ENCODE peak calls at places on chromosomes 5 and 9, in nine cellular contexts. M, W, A, F, Z, R, I, C and S are unnamed samples.

GRCh38 chr5:159139787-159140186 is 40.1 kb upstream of the EBF1 start:
- DNase-seq in R (no peak), Z (no peak), I (no peak), M (no peak), F (no peak), A (no peak), C (no peak), W (no peak), S (no peak)

GRCh38 chr5:148805323-148806290 is 20.8 kb upstream of the ADRB2 start:
- DNase-seq in M (no peak), I (no peak), F (no peak), Z (peak), R (peak), C (no peak), W (peak), A (no peak), S (no peak)

GRCh38 chr5:112995764-112996618 is 19.4 kb downstream of the DCP2 start:
- DNase-seq in C (peak), W (peak), R (peak), Z (peak), M (peak), I (peak), F (peak), A (peak), S (peak)

GRCh38 chr9:91834740-91835139 is 115.3 kb downstream of the ROR2 start:
- DNase-seq in R (no peak), C (no peak), A (no peak), M (no peak), W (no peak), I (no peak), Z (no peak), F (no peak), S (no peak)

GRCh38 chr9:116806075-116806474 is 119.0 kb downstream of the TRIM32 start:
- DNase-seq in R (no peak), I (no peak), M (no peak), A (no peak), W (peak), F (no peak), C (no peak), Z (no peak), S (peak)

GRCh38 chr9:2087500-2088313 is 72.6 kb downstream of the SMARCA2 start:
- DNase-seq in W (no peak), I (peak), C (no peak), Z (peak), F (peak), M (peak), A (no peak), R (no peak), S (peak)

GRCh38 chr5:120769291-120769872 is 305.3 kb downstream of the PRR16 start:
- DNase-seq in R (no peak), F (no peak), I (peak), A (no peak), Z (no peak), C (no peak), M (no peak), W (no peak), S (no peak)

GRCh38 chr9:97994695-97995094 is 11.6 kb downstream of the ANP32B start:
- DNase-seq in Z (no peak), M (no peak), A (no peak), R (no peak), W (no peak), I (no peak), F (no peak), C (no peak), S (no peak)

GRCh38 chr9:109355564-109356297 is 34.9 kb upstream of the EPB41L4B start:
- DNase-seq in R (no peak), F (no peak), A (no peak), W (no peak), I (no peak), C (no peak), Z (no peak), M (no peak), S (no peak)

GRCh38 chr5:103360475-103360874 is 101.9 kb downstream of the MACIR start:
- DNase-seq in W (no peak), F (no peak), I (no peak), C (no peak), M (no peak), Z (no peak), A (no peak), R (no peak), S (peak)

GRCh38 chr9:135766707-135767106 is 64.7 kb downstream of the KCNT1 start:
- DNase-seq in R (no peak), Z (no peak), M (no peak), I (no peak), C (no peak), F (no peak), W (no peak), A (no peak), S (no peak)

GRCh38 chr5:16945163-16945562 is 9.1 kb upstream of the MYO10 start:
- DNase-seq in I (no peak), W (no peak), R (no peak), A (no peak), C (no peak), M (no peak), F (no peak), Z (no peak), S (no peak)

GRCh38 chr9:100700689-100701318 is 122.9 kb downstream of the CAVIN4 start:
- DNase-seq in C (no peak), F (peak), A (no peak), M (peak), W (no peak), Z (peak), R (no peak), I (no peak), S (peak)

GRCh38 chr9:5951686-5952211 is 61.1 kb downstream of the MLANA start:
- DNase-seq in A (no peak), I (peak), W (peak), F (no peak), C (no peak), M (no peak), R (no peak), Z (no peak), S (no peak)

GRCh38 chr9:2810424-2811075 is 33.3 kb downstream of the PUM3 start:
- DNase-seq in R (no peak), M (no peak), A (no peak), F (no peak), W (no peak), Z (no peak), I (no peak), C (no peak), S (no peak)

GRCh38 chr9:84261082-84261746 is 79.3 kb downstream of the SLC28A3 start:
- DNase-seq in A (peak), C (peak), W (peak), Z (peak), F (peak), M (peak), I (peak), R (peak), S (peak)

GRCh38 chr5:93622240-93622885 is 39.3 kb downstream of the NR2F1 start:
- DNase-seq in M (no peak), Z (no peak), F (no peak), W (no peak), C (no peak), A (no peak), I (peak), R (no peak), S (no peak)

GRCh38 chr5:140973550-140973949 is 7.3 kb downstream of the PCDHAC2 start:
- DNase-seq in A (no peak), W (no peak), I (no peak), F (no peak), R (no peak), M (no peak), C (no peak), Z (no peak), S (no peak)

GRCh38 chr5:41503860-41504259 is 6.5 kb downstream of the PLCXD3 start:
- DNase-seq in M (no peak), R (no peak), C (no peak), F (no peak), Z (no peak), A (no peak), W (no peak), I (no peak), S (no peak)

GRCh38 chr9:99682870-99683269 is 138.8 kb upstream of the NR4A3 start:
- DNase-seq in F (no peak), M (no peak), W (no peak), I (no peak), C (no peak), A (no peak), R (no peak), Z (no peak), S (no peak)

GRCh38 chr5:139733289-139733688 is 62.3 kb upstream of the PSD2 start:
- DNase-seq in C (no peak), F (no peak), I (no peak), R (no peak), A (no peak), Z (no peak), M (no peak), W (no peak), S (no peak)

GRCh38 chr9:125996671-125997509 is 249.7 kb downstream of the PBX3 start:
- DNase-seq in I (no peak), F (no peak), W (no peak), A (no peak), C (no peak), Z (no peak), M (no peak), R (no peak), S (no peak)

DNA sequence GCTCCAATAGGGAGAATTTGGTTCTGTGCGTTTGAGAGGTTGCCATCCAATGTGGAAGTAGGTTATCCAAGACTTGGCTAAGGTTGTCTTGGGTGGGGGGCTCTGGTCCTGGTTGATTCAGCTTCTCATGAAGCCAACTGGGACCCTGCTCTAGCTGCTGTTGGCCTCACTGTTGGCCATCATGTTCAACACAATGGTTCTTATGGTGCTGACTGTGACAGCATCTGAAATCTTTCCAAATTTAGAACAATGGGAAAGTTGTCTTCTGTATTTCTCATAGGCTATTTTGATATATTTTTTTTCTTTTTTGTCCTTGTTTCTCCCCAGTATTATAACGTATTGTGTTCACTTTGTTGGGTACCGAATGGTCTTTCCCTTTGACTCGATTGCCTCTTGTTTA is 71.9 kb downstream of the GDNF start:
- DNase-seq in M (no peak), I (no peak), W (no peak), F (no peak), Z (no peak), C (no peak), A (no peak), R (no peak), S (no peak)
- TF ChIP-seq CTCF in M (no peak), I (no peak), W (no peak), F (no peak), Z (no peak), C (no peak), A (no peak), R (no peak), S (no peak)

GRCh38 chr5:57173318-57174127 is at the start of gene GPBP1:
- DNase-seq in A (peak), F (peak), M (peak), R (peak), I (peak), Z (peak), C (peak), W (peak), S (peak)

GRCh38 chr5:57172466-57172961 is 1.3 kb upstream of the GPBP1 start:
- DNase-seq in M (no peak), Z (no peak), I (peak), A (no peak), W (no peak), R (peak), F (no peak), C (no peak), S (no peak)

GRCh38 chr5:57174128-57174849 is 430 bp downstream of the GPBP1 start:
- DNase-seq in C (peak), R (peak), I (peak), W (no peak), Z (no peak), M (no peak), F (no peak), A (no peak), S (no peak)

GRCh38 chr5:57171818-57172465 is 1.9 kb upstream of the GPBP1 start:
- DNase-seq in I (peak), F (no peak), M (no peak), C (no peak), R (no peak), Z (no peak), A (no peak), W (no peak), S (no peak)

GRCh38 chr5:57173026-57173317 is 887 bp upstream of the GPBP1 start:
- DNase-seq in R (peak), I (no peak), W (no peak), F (no peak), A (no peak), M (no peak), Z (no peak), C (peak), S (no peak)
- TF ChIP-seq CTCF in R (no peak), I (no peak), W (no peak), F (no peak), A (no peak), M (no peak), Z (no peak), C (no peak), S (no peak)

DNA sequence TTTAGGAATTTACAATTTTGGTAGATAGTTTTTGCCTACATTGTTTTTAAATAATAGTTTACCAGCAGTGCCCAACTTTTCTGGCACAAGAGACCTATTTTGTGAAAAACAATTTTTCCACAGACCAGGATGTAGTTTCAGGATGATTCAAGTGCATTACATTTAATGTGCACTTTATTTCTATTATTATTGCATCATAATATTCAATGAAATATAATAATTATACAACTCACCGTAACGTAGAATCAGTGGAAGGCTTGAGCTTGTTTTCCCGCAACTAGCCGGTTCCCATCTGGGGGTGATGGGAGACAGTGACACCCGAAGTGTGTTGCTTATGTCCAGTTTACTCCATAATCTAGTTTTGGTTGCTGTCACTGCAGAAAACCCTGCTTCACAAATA is 3.5 kb upstream of the HNRNPA0 start:
- DNase-seq in M (no peak), I (no peak), Z (no peak), F (no peak), R (no peak), A (no peak), W (no peak), C (no peak), S (no peak)
- TF ChIP-seq CTCF in M (no peak), I (no peak), Z (no peak), F (no peak), R (no peak), A (no peak), W (no peak), C (no peak), S (no peak)

GRCh38 chr5:81757404-81757803 is 6.5 kb upstream of the SSBP2 start:
- DNase-seq in F (no peak), C (no peak), W (no peak), I (no peak), Z (no peak), R (no peak), M (no peak), A (no peak), S (no peak)

GRCh38 chr5:81753429-81753828 is 2.5 kb upstream of the SSBP2 start:
- DNase-seq in Z (no peak), R (no peak), F (no peak), C (no peak), I (no peak), A (no peak), W (no peak), M (no peak), S (no peak)

GRCh38 chr5:81755320-81755719 is 4.4 kb upstream of the SSBP2 start:
- DNase-seq in M (no peak), F (peak), W (peak), I (peak), C (peak), A (peak), Z (no peak), R (no peak), S (peak)

GRCh38 chr5:81754621-81755020 is 3.7 kb upstream of the SSBP2 start:
- DNase-seq in C (no peak), A (no peak), Z (no peak), W (no peak), I (no peak), R (no peak), F (no peak), M (no peak), S (no peak)

DNA sequence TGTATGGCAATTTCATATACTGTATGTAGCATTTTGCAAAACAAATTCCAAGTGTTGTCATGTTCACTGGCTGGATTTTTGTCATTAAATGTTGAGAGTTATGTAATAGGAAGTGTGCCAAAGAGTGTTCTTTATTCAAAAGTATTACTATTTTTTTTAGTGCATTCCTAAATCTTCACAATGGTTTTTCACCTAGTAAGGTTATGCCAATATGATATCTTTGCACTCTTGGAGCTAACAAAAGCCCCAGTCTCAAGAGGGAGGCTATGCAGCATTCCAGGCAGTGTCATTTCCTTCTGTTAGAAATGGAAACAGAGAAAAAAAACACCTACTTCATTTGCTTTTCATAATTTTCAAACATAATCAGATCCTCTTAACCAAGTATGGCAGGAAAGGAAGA is 5.1 kb upstream of the SSBP2 start:
- DNase-seq in C (no peak), M (no peak), F (no peak), I (no peak), Z (no peak), W (no peak), R (no peak), A (no peak), S (no peak)
- TF ChIP-seq CTCF in C (no peak), M (no peak), F (no peak), I (no peak), Z (no peak), W (no peak), R (no peak), A (no peak), S (no peak)

GRCh38 chr5:160158087-160158486 is 38.8 kb upstream of the PWWP2A start:
- DNase-seq in F (no peak), C (no peak), A (no peak), I (no peak), R (no peak), Z (no peak), W (no peak), M (no peak), S (no peak)
- TF ChIP-seq CTCF in F (peak), C (no peak), A (no peak), I (no peak), R (no peak), Z (no peak), W (no peak), M (peak), S (peak)

GRCh38 chr5:123283031-123283430 is 140.2 kb downstream of the CEP120 start:
- DNase-seq in I (peak), C (peak), F (no peak), A (no peak), R (no peak), Z (no peak), M (no peak), W (no peak), S (no peak)

GRCh38 chr5:123285122-123286011 is 137.8 kb downstream of the CEP120 start:
- DNase-seq in C (peak), R (no peak), A (no peak), Z (no peak), M (no peak), W (no peak), F (no peak), I (peak), S (no peak)

GRCh38 chr5:123289210-123289609 is 134.0 kb downstream of the CEP120 start:
- DNase-seq in I (no peak), C (no peak), F (no peak), R (no peak), M (no peak), Z (no peak), W (no peak), A (no peak), S (no peak)

GRCh38 chr5:123283537-123283936 is 139.7 kb downstream of the CEP120 start:
- DNase-seq in R (no peak), M (no peak), F (no peak), A (no peak), W (no peak), Z (no peak), C (no peak), I (peak), S (no peak)

DNA sequence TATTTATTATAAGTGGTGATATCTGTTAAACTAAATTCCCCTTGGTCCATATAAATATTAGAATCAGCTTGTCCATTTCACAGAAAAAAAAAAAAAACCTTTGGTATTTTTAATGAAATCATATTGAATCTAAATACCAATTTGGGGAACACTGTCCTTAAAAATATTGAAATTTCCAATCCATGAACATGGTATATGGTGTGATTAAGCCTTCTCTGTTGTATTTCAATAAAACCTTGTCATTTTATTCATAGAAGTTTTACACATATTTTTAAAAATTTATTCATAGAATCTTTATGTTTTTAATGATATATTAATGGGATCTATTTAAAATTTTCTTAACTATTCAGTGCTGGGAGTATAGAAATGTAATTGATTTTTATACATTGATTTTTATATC is 135.3 kb downstream of the CEP120 start:
- DNase-seq in C (no peak), I (no peak), Z (no peak), M (no peak), R (no peak), W (no peak), A (no peak), F (no peak), S (no peak)
- TF ChIP-seq CTCF in C (no peak), I (no peak), Z (no peak), M (no peak), R (no peak), W (no peak), A (no peak), F (no peak), S (no peak)

DNA sequence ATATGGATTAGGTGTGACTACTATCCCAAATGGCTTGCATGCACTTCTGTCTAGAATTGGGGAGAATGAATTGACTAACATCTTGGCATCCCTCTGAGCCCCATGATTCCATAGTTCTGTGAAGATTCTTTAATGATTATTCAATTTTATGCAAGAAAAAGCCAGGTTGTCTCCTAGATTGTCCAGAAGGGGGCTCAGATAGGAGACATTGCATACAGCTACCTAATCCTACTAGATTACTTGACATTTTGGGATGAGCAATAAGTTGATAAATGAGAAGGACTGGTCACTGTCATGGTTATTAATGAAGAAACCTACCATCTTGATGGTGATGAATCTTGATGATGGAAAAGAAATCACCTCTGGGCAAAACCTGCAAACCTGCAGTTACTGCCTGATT is 117.0 kb downstream of the CARTPT start:
- DNase-seq in A (no peak), C (no peak), R (no peak), M (no peak), I (peak), W (no peak), Z (no peak), F (peak), S (no peak)
- TF ChIP-seq CTCF in A (no peak), C (no peak), R (no peak), M (no peak), I (peak), W (peak), Z (no peak), F (peak), S (no peak)

GRCh38 chr5:123174916-123175481 is 86.0 kb downstream of the PRDM6 start:
- DNase-seq in Z (no peak), C (no peak), W (no peak), M (no peak), F (no peak), A (no peak), I (peak), R (no peak), S (no peak)
- TF ChIP-seq CTCF in Z (no peak), C (no peak), W (no peak), M (no peak), F (no peak), A (no peak), I (peak), R (no peak), S (no peak)